ENCODE peak calls at places on chromosomes 6 and 20, in six cellular contexts. J, Y, U, I, W and R are unnamed samples.
A peak's percentile ranks its signal among the peaks of the same experiment; 100 is the strongest.

GRCh38 chr6:140344149-140344913 is 969.9 kb upstream of the CITED2 start:
- DNase-seq in J (peak; percentile 33), W (peak; percentile 76), U (no peak), I (no peak), Y (peak; percentile 57), R (no peak)

GRCh38 chr6:104126621-104127020 is 733.1 kb downstream of the HACE1 start:
- DNase-seq in I (no peak), J (no peak), W (no peak), U (no peak), Y (no peak), R (no peak)

GRCh38 chr20:44571367-44571766 is 11.0 kb upstream of the PKIG start:
- DNase-seq in W (no peak), J (no peak), I (no peak), Y (no peak), U (no peak), R (no peak)

GRCh38 chr6:11616200-11616611 is 78.7 kb downstream of the TMEM170B start:
- DNase-seq in U (no peak), J (peak; percentile 97), Y (peak; percentile 87), W (peak; percentile 83), I (no peak), R (no peak)

GRCh38 chr20:47493175-47493953 is 8.3 kb upstream of the NCOA3 start:
- DNase-seq in Y (peak; percentile 43), J (peak; percentile 24), I (no peak), W (peak; percentile 83), U (peak; percentile 71), R (no peak)

GRCh38 chr6:165961236-165961751 is 206.4 kb downstream of the TBXT start:
- DNase-seq in W (peak; percentile 19), I (no peak), U (no peak), J (no peak), Y (no peak), R (no peak)

GRCh38 chr6:95091823-95092436 is 485.4 kb upstream of the MANEA start:
- DNase-seq in Y (peak; percentile 78), J (no peak), U (peak; percentile 20), I (peak; percentile 45), W (peak; percentile 72), R (no peak)

GRCh38 chr20:63873477-63873971 is 8.5 kb downstream of the TPD52L2 start:
- DNase-seq in U (no peak), J (no peak), Y (no peak), I (no peak), W (peak; percentile 94), R (no peak)

GRCh38 chr20:64073476-64074183 is 5.7 kb downstream of the RGS19 start:
- DNase-seq in I (no peak), J (no peak), U (no peak), Y (no peak), W (no peak), R (no peak)

GRCh38 chr6:25042984-25043725 is 107.4 kb upstream of the RIPOR2 start:
- DNase-seq in U (no peak), W (no peak), Y (no peak), I (no peak), J (no peak), R (no peak)

GRCh38 chr6:23483896-23484295 is 642.1 kb upstream of the NRSN1 start:
- DNase-seq in U (no peak), W (no peak), J (no peak), Y (no peak), I (no peak), R (no peak)

GRCh38 chr6:160730911-160731310 is 28.9 kb downstream of the PLG start:
- DNase-seq in Y (no peak), J (no peak), W (no peak), I (no peak), U (no peak), R (peak; percentile 28)

GRCh38 chr6:149003560-149003959 is 256.7 kb downstream of the UST start:
- DNase-seq in U (no peak), J (no peak), Y (no peak), I (no peak), W (no peak), R (no peak)

GRCh38 chr6:6466967-6467761 is 121.4 kb upstream of the LY86 start:
- DNase-seq in U (no peak), Y (no peak), W (peak; percentile 1), J (no peak), I (no peak), R (no peak)